ENCODE peak calls at places on chromosomes 4 and X, in eight cellular contexts. E is GM12864, N is lower lobe of right lung, C is fibroblast of lung, Z is ascending aorta, R is brain microvascular endothelial cell, J is H1, L is ovary. Q is an unnamed sample.

GRCh38 chr4:142202404-142203332 is 566.3 kb downstream of the IL15 start:
- DNase-seq in E (peak), N (no peak), C (no peak), Z (no peak), R (no peak), J (no peak), L (no peak), Q (no peak)

GRCh38 chr4:143084566-143084965 is 100.2 kb upstream of the USP38 start:
- DNase-seq in E (no peak), N (no peak), C (no peak), Z (no peak), R (no peak), J (no peak), L (no peak), Q (no peak)

GRCh38 chr4:74410272-74410671 is 34.7 kb upstream of the AREG start:
- DNase-seq in E (no peak), N (no peak), C (no peak), Z (no peak), R (no peak), J (no peak), L (no peak), Q (no peak)

GRCh38 chr4:6227412-6228157 is 27.2 kb upstream of the JAKMIP1 start:
- DNase-seq in E (no peak), N (no peak), C (no peak), Z (peak), R (no peak), J (peak), L (no peak), Q (no peak)

GRCh38 chr4:75702919-75703411 is 21.4 kb upstream of the USO1 start:
- DNase-seq in E (no peak), N (no peak), C (no peak), Z (no peak), R (no peak), J (peak), L (no peak), Q (no peak)

GRCh38 chr4:138308421-138308820 is 66.3 kb upstream of the SLC7A11 start:
- DNase-seq in E (no peak), N (no peak), C (no peak), Z (no peak), R (peak), J (no peak), L (no peak), Q (no peak)

GRCh38 chr4:86315579-86315978 is 44.3 kb downstream of the MAPK10 start:
- DNase-seq in E (no peak), N (no peak), C (no peak), Z (no peak), R (no peak), J (no peak), L (no peak), Q (no peak)

GRCh38 chr4:8735236-8736082 is 136.2 kb downstream of the HMX1 start:
- DNase-seq in E (no peak), N (no peak), C (no peak), Z (peak), R (no peak), J (no peak), L (no peak), Q (no peak)

GRCh38 chr4:98166025-98166730 is 22.9 kb upstream of the STPG2 start:
- DNase-seq in E (no peak), N (no peak), C (no peak), Z (no peak), R (no peak), J (no peak), L (no peak), Q (no peak)

GRCh38 chrX:128142745-128143144 is 90.5 kb upstream of the ACTRT1 start:
- DNase-seq in E (no peak), N (no peak), C (no peak), Z (no peak), R (no peak), J (no peak), L (no peak), Q (no peak)

GRCh38 chr4:185774076-185774731 is 37.8 kb downstream of the SORBS2 start:
- DNase-seq in E (no peak), N (no peak), C (no peak), Z (no peak), R (no peak), J (no peak), L (no peak), Q (no peak)

GRCh38 chr4:85491527-85491926 is 16.6 kb downstream of the ARHGAP24 start:
- DNase-seq in E (no peak), N (no peak), C (no peak), Z (no peak), R (no peak), J (no peak), L (no peak), Q (no peak)

GRCh38 chr4:14742054-14742453 is 260.2 kb upstream of the CPEB2 start:
- DNase-seq in E (no peak), N (no peak), C (no peak), Z (no peak), R (no peak), J (no peak), L (no peak), Q (no peak)

GRCh38 chr4:182832352-182833120 is 84.7 kb downstream of the DCTD start:
- DNase-seq in E (no peak), N (no peak), C (no peak), Z (no peak), R (no peak), J (no peak), L (no peak), Q (no peak)

GRCh38 chr4:23429497-23429896 is 460.4 kb downstream of the PPARGC1A start:
- DNase-seq in E (no peak), N (no peak), C (no peak), Z (no peak), R (no peak), J (no peak), L (no peak), Q (no peak)

GRCh38 chrX:39497717-39498265 is 600.0 kb downstream of the BCOR start:
- DNase-seq in E (no peak), N (no peak), C (no peak), Z (no peak), R (no peak), J (no peak), L (no peak), Q (no peak)

GRCh38 chr4:150046728-150047217 is 31.5 kb upstream of the DCLK2 start:
- DNase-seq in E (no peak), N (no peak), C (no peak), Z (no peak), R (no peak), J (no peak), L (no peak), Q (no peak)

GRCh38 chr4:186554485-186554884 is 882 bp downstream of the MTNR1A start:
- DNase-seq in E (no peak), N (no peak), C (peak), Z (no peak), R (peak), J (no peak), L (no peak), Q (no peak)

GRCh38 chrX:115598556-115598955 is 37.6 kb downstream of the PLS3 start:
- DNase-seq in E (no peak), N (no peak), C (no peak), Z (no peak), R (no peak), J (no peak), L (no peak), Q (no peak)

GRCh38 chrX:115591420-115591819 is 30.4 kb downstream of the PLS3 start:
- DNase-seq in E (no peak), N (no peak), C (no peak), Z (no peak), R (no peak), J (no peak), L (no peak), Q (no peak)

GRCh38 chrX:115591856-115592842 is 31.2 kb downstream of the PLS3 start:
- DNase-seq in E (no peak), N (no peak), C (no peak), Z (no peak), R (no peak), J (no peak), L (no peak), Q (no peak)

GRCh38 chrX:115592997-115593734 is 32.2 kb downstream of the PLS3 start:
- DNase-seq in E (no peak), N (no peak), C (peak), Z (no peak), R (peak), J (no peak), L (no peak), Q (no peak)

GRCh38 chrX:115595049-115595448 is 34.1 kb downstream of the PLS3 start:
- DNase-seq in E (no peak), N (no peak), C (no peak), Z (no peak), R (no peak), J (no peak), L (no peak), Q (no peak)
- H3K4me3 ChIP-seq in E (no peak), N (peak), C (no peak), Z (no peak), R (peak), J (no peak), L (peak), Q (no peak)

GRCh38 chrX:64230123-64230970 is at the start of gene ASB12:
- DNase-seq in E (no peak), N (no peak), C (no peak), Z (no peak), R (no peak), J (peak), L (no peak), Q (no peak)
- H3K4me3 ChIP-seq in E (no peak), N (no peak), C (no peak), Z (no peak), R (no peak), J (no peak), L (no peak), Q (no peak)

GRCh38 chr4:144562019-144562740 is 83.8 kb upstream of the HHIP start:
- DNase-seq in E (no peak), N (peak), C (no peak), Z (no peak), R (no peak), J (no peak), L (no peak), Q (peak)

GRCh38 chr4:144564358-144564757 is 81.6 kb upstream of the HHIP start:
- DNase-seq in E (no peak), N (no peak), C (no peak), Z (no peak), R (no peak), J (no peak), L (no peak), Q (no peak)

GRCh38 chr4:144565558-144566195 is 80.3 kb upstream of the HHIP start:
- DNase-seq in E (no peak), N (no peak), C (no peak), Z (no peak), R (peak), J (no peak), L (no peak), Q (no peak)
- H3K4me3 ChIP-seq in E (no peak), N (no peak), C (no peak), Z (no peak), R (no peak), J (no peak), L (no peak), Q (no peak)

GRCh38 chr4:126213996-126214395 is 899.2 kb downstream of the FAT4 start:
- DNase-seq in E (no peak), N (peak), C (no peak), Z (no peak), R (no peak), J (no peak), L (no peak), Q (no peak)
- H3K4me3 ChIP-seq in E (no peak), N (no peak), C (no peak), Z (no peak), R (no peak), J (no peak), L (no peak), Q (no peak)

GRCh38 chrX:47586043-47586787 is 4.0 kb downstream of the TIMP1 start:
- DNase-seq in E (no peak), N (no peak), C (no peak), Z (peak), R (no peak), J (no peak), L (peak), Q (no peak)

GRCh38 chrX:47581731-47582647 is at the start of gene TIMP1:
- DNase-seq in E (peak), N (peak), C (peak), Z (peak), R (peak), J (peak), L (peak), Q (peak)

GRCh38 chrX:47585273-47585672 is 3.0 kb downstream of the TIMP1 start:
- DNase-seq in E (no peak), N (no peak), C (no peak), Z (peak), R (no peak), J (no peak), L (peak), Q (no peak)

GRCh38 chrX:47584714-47585113 is 2.5 kb downstream of the TIMP1 start:
- DNase-seq in E (no peak), N (no peak), C (no peak), Z (no peak), R (no peak), J (no peak), L (no peak), Q (no peak)

DNA sequence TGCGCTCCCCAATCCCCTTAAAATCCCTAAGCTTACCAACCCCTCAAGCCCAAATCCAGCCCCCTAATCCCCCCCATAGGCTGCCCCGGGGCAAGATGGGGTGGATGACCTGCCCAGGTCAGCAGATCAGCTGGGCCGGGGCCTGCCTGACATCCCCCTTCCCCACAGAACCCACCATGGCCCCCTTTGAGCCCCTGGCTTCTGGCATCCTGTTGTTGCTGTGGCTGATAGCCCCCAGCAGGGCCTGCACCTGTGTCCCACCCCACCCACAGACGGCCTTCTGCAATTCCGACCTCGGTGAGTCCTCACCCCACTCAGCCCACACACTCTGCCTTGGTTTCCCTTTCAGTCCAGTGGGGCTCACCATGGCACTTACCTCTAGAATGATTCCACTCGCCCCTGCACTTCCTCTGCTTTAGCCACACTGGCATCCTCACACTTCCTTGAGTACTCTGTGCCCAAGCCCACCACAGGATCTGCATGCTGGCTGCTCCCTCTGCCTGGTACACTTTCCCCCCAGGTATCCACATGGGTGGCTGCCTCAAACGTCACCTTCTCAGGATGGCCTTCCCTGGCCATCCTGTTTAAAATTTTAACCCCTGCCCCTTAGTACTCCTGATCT is 1.1 kb downstream of the TIMP1 start:
- DNase-seq in E (no peak), N (no peak), C (no peak), Z (peak), R (no peak), J (no peak), L (peak), Q (no peak)
- H3K4me3 ChIP-seq in E (peak), N (peak), C (peak), Z (peak), R (peak), J (no peak), L (peak), Q (no peak)

GRCh38 chr4:110615366-110616161 is 7.3 kb downstream of the PITX2 start:
- DNase-seq in E (no peak), N (no peak), C (no peak), Z (no peak), R (no peak), J (peak), L (no peak), Q (no peak)
- H3K4me3 ChIP-seq in E (no peak), N (no peak), C (no peak), Z (no peak), R (no peak), J (peak), L (no peak), Q (no peak)

DNA sequence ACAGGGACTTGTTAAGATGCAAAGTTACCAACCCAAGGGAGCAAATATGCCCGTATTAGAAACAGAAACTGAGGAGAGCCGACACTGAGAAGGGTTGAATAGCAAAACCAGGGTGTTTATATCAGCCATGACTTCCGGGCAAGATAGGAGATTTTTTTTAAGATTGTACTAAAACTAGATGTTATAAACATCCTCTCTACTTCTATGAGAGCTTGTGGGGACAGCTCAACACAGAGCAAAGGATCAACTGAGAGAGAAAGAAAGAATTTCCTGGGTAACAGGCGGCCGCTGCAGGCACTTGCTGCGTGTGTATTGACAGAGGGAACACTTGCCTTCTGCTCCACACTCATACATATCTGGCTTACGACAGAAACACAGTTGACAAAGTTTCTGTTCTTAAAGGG is 49.1 kb upstream of the FBXW7 start:
- DNase-seq in E (peak), N (no peak), C (peak), Z (no peak), R (no peak), J (no peak), L (no peak), Q (no peak)
- H3K4me3 ChIP-seq in E (peak), N (no peak), C (no peak), Z (no peak), R (no peak), J (no peak), L (no peak), Q (no peak)

GRCh38 chr4:30722092-30722915 is 2.1 kb downstream of the PCDH7 start:
- DNase-seq in E (no peak), N (no peak), C (peak), Z (peak), R (no peak), J (peak), L (no peak), Q (no peak)
- H3K4me3 ChIP-seq in E (no peak), N (peak), C (peak), Z (peak), R (peak), J (peak), L (peak), Q (no peak)

GRCh38 chr4:972651-973424 is 531 bp downstream of the DGKQ start:
- DNase-seq in E (no peak), N (peak), C (no peak), Z (no peak), R (no peak), J (peak), L (peak), Q (no peak)
- H3K4me3 ChIP-seq in E (peak), N (peak), C (peak), Z (peak), R (peak), J (peak), L (peak), Q (peak)

GRCh38 chrX:131741103-131741581 is 197.3 kb downstream of the OR13H1 start:
- DNase-seq in E (no peak), N (no peak), C (no peak), Z (peak), R (peak), J (no peak), L (peak), Q (no peak)
- H3K4me3 ChIP-seq in E (no peak), N (no peak), C (peak), Z (peak), R (peak), J (no peak), L (peak), Q (no peak)

Q was measured in Jurkat, Clone E6-1.